ENCODE peak calls at places on chromosome 12, in eight cellular contexts. Z is Panc1, Y is right atrium auricular region, F is PC-3, G is ascending aorta, D is astrocyte, C is H1, A is neural progenitor cell. U is an unnamed sample.
A peak's percentile ranks its signal among the peaks of the same experiment; 100 is the strongest.

GRCh38 chr12:43151406-43152080 is 400.5 kb downstream of the ADAMTS20 start:
- DNase-seq in G (no peak), Y (no peak), C (no peak), Z (no peak), F (no peak), D (peak; percentile 78), A (no peak), U (no peak)

GRCh38 chr12:130382818-130383217 is 45.1 kb downstream of the PIWIL1 start:
- DNase-seq in Y (no peak), A (no peak), Z (no peak), G (no peak), C (no peak), F (no peak), D (no peak), U (no peak)

GRCh38 chr12:94150483-94151225 is 2.3 kb downstream of the PLXNC1 start:
- DNase-seq in A (peak; percentile 60), Z (no peak), F (no peak), Y (no peak), G (no peak), D (no peak), C (no peak), U (no peak)

GRCh38 chr12:89831696-89832095 is 123.1 kb upstream of the ATP2B1 start:
- DNase-seq in D (no peak), Z (no peak), F (no peak), Y (no peak), G (no peak), A (no peak), C (no peak), U (no peak)

GRCh38 chr12:89525002-89525823 is 617 bp upstream of the GALNT4 start:
- DNase-seq in A (peak; percentile 73), Y (no peak), D (peak; percentile 29), Z (no peak), F (peak; percentile 42), C (peak; percentile 78), G (peak; percentile 67), U (peak; percentile 32)

GRCh38 chr12:121182222-121182896 is 27.6 kb upstream of the P2RX4 start:
- DNase-seq in A (no peak), Z (no peak), G (no peak), F (no peak), Y (no peak), C (no peak), D (no peak), U (no peak)

GRCh38 chr12:132318618-132319033 is 10.8 kb downstream of the GALNT9 start:
- DNase-seq in Z (no peak), F (no peak), G (no peak), Y (no peak), D (no peak), A (no peak), C (no peak), U (no peak)

GRCh38 chr12:2017724-2018337 is 13.6 kb upstream of the DCP1B start:
- DNase-seq in D (no peak), F (no peak), Y (no peak), Z (no peak), A (peak; percentile 49), G (no peak), C (no peak), U (no peak)

GRCh38 chr12:31342314-31342713 is 16.4 kb upstream of the SINHCAF start:
- DNase-seq in C (no peak), D (no peak), G (no peak), A (no peak), F (no peak), Z (no peak), Y (no peak), U (no peak)

GRCh38 chr12:120228291-120229070 is 27.6 kb upstream of the RPLP0 start:
- DNase-seq in F (peak; percentile 89), A (peak; percentile 91), D (peak; percentile 51), Z (no peak), Y (peak; percentile 91), C (peak; percentile 93), G (peak; percentile 90), U (peak; percentile 55)

GRCh38 chr12:127957001-127957660 is 309.8 kb upstream of the TMEM132C start:
- DNase-seq in G (no peak), D (peak; percentile 70), Y (no peak), A (no peak), F (peak; percentile 87), C (no peak), Z (no peak), U (no peak)

GRCh38 chr12:85036241-85036707 is at the start of the genes LRRIQ1 and TSPAN19:
- DNase-seq in F (peak; percentile 89), A (peak; percentile 99), D (peak; percentile 84), Y (peak; percentile 69), C (peak; percentile 86), G (peak; percentile 67), Z (peak; percentile 39), U (peak; percentile 88)

GRCh38 chr12:54017027-54017788 is 8.4 kb downstream of the HOXC8 start:
- DNase-seq in G (no peak), Y (no peak), D (no peak), F (peak; percentile 22), C (peak; percentile 56), A (peak; percentile 41), Z (no peak), U (peak; percentile 43)

GRCh38 chr12:65432606-65433005 is 154.1 kb downstream of the MSRB3 start:
- DNase-seq in F (peak; percentile 26), G (no peak), Y (no peak), A (no peak), Z (no peak), C (no peak), D (no peak), U (no peak)

GRCh38 chr12:125403145-125403789 is 338.0 kb downstream of the AACS start:
- DNase-seq in G (no peak), A (peak; percentile 79), D (no peak), Y (no peak), Z (no peak), C (peak; percentile 66), F (peak; percentile 77), U (peak; percentile 1)

GRCh38 chr12:121806556-121807308 is 2.9 kb downstream of the SETD1B start:
- DNase-seq in F (peak; percentile 50), D (no peak), C (no peak), Z (no peak), G (no peak), Y (no peak), A (peak; percentile 34), U (no peak)

GRCh38 chr12:26935636-26936378 is 2.0 kb downstream of the INTS13 start:
- DNase-seq in G (no peak), D (no peak), Z (no peak), F (peak; percentile 26), Y (no peak), A (no peak), C (no peak), U (no peak)

GRCh38 chr12:26936559-26937442 is 980 bp downstream of the INTS13 start:
- DNase-seq in F (peak; percentile 17), C (no peak), A (no peak), Z (no peak), D (no peak), Y (no peak), G (no peak), U (no peak)

GRCh38 chr12:26938660-26939185 is 453 bp downstream of the FGFR1OP2 start:
- DNase-seq in D (no peak), A (no peak), F (peak; percentile 37), Y (no peak), C (no peak), Z (no peak), G (no peak), U (no peak)

GRCh38 chr12:26937863-26938659 is at the start of the genes FGFR1OP2 and INTS13:
- DNase-seq in C (peak; percentile 97), D (peak; percentile 92), G (peak; percentile 99), A (peak; percentile 99), Y (peak; percentile 98), F (peak; percentile 100), Z (peak; percentile 98), U (peak; percentile 94)

DNA sequence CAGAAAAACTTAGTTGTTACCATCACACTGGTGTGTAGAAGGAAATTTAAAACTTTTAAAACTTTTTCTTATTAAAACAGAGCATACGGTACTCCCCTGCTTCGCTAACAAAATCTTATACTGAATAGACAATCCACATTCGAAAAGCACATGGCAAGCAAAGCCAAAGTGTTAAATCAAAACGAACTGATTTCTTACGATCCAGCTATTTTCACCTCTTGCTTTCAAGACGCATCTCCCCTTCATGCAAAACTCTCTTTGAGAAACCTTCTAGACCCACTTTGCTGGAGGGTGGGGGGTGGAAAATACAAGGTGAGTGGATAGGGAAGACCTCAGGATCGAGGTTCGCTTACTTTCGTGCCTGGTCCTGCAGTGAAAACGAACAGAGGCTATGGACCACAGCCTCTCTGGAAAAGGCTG is 328 bp downstream of the INTS13 start:
- DNase-seq in A (no peak), Y (no peak), G (no peak), F (peak; percentile 17), C (no peak), D (no peak), Z (no peak), U (no peak)
- H3K4me1 ChIP-seq in A (peaks cover 27% of the 10 kb centered on the region), Y (no peaks in the 10 kb centered on the region), G (peaks cover 37% of the 10 kb centered on the region), F (peaks cover 39% of the 10 kb centered on the region), C (peaks cover 3% of the 10 kb centered on the region), D (peaks cover 26% of the 10 kb centered on the region), Z (peaks cover 40% of the 10 kb centered on the region), U (peaks cover 28% of the 10 kb centered on the region)

GRCh38 chr12:50212071-50212467 is 44.9 kb upstream of the CERS5 start:
- DNase-seq in F (no peak), C (no peak), A (no peak), G (no peak), Y (no peak), Z (no peak), D (no peak), U (no peak)
- H3K27ac ChIP-seq in F (peak overlapping the region; percentile 16), C (no peak overlapping the region), A (no peak overlapping the region), G (peak overlapping the region; percentile 28), Y (peak overlapping the region; percentile 51), Z (peak overlapping the region; percentile 79), D (peak overlapping the region; percentile 16), U (peak overlapping the region; percentile 51)

DNA sequence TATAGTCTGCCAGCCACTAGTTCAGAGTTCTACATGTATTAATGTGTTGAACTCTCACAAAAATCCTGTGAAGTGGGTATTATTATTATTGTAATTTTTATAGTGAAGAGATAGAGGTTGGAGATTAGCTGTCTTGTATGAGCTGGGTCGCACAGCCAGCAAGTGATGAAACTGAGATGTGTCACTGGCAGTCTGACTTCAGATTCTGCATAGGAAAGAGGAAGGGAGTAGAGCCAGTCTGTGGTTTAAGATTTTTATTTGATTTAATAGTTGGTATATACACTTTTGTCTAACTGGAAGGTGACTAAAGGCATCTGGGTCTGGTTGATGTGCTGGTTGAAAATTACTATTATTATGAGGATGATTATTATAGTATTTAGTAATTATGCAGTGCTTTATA is 5.8 kb upstream of the FRS2 start:
- DNase-seq in Y (no peak), A (no peak), F (no peak), G (no peak), D (no peak), C (no peak), Z (no peak), U (no peak)
- TF ChIP-seq CTCF in Y (no peak), A (no peak), F (no peak), G (no peak), D (no peak), C (no peak), Z (no peak), U (no peak)

GRCh38 chr12:46263140-46264017 is 5.5 kb downstream of the SLC38A1 start:
- DNase-seq in G (no peak), Z (no peak), C (no peak), Y (no peak), D (no peak), A (no peak), F (no peak), U (no peak)
- H3K4me1 ChIP-seq in G (peaks cover 33% of the 10 kb centered on the region), Z (peaks cover 62% of the 10 kb centered on the region), C (peaks cover 37% of the 10 kb centered on the region), Y (no peaks in the 10 kb centered on the region), D (peaks cover 27% of the 10 kb centered on the region), A (peaks cover 67% of the 10 kb centered on the region), F (peaks cover 73% of the 10 kb centered on the region), U (peaks cover 70% of the 10 kb centered on the region)

U was measured in foreskin keratinocyte.